ENCODE peak calls at places on chromosomes 3 and 15, in six cellular contexts. E is fibroblast of pulmonary artery, H is transverse colon, J is AG10803, R is heart right ventricle, N is dorsolateral prefrontal cortex. D is an unnamed sample.

GRCh38 chr15:81293728-81294500 is 30.0 kb downstream of the STARD5 start:
- DNase-seq in H (peak), J (no peak), R (no peak), N (no peak), E (no peak), D (no peak)

GRCh38 chr3:32406481-32407408 is 15.1 kb downstream of the CMTM7 start:
- DNase-seq in R (no peak), N (no peak), H (no peak), E (no peak), J (no peak), D (no peak)

GRCh38 chr3:194598771-194599557 is 34.3 kb downstream of the TMEM44 start:
- DNase-seq in E (peak), J (peak), H (no peak), R (no peak), N (no peak), D (peak)

GRCh38 chr15:98711810-98712209 is 63.5 kb downstream of the IGF1R start:
- DNase-seq in H (no peak), R (no peak), J (no peak), N (no peak), E (no peak), D (no peak)

GRCh38 chr15:78347586-78348543 is 7.7 kb downstream of the CRABP1 start:
- DNase-seq in J (no peak), E (no peak), H (no peak), R (no peak), N (no peak), D (no peak)

GRCh38 chr3:42544492-42545283 is 37.1 kb downstream of the SEC22C start:
- DNase-seq in E (peak), N (no peak), R (peak), J (no peak), H (peak), D (no peak)

GRCh38 chr15:28260722-28261121 is 61.3 kb downstream of the HERC2 start:
- DNase-seq in H (no peak), N (no peak), J (no peak), E (no peak), R (peak), D (no peak)

GRCh38 chr3:13598926-13599886 is 50.3 kb downstream of the FBLN2 start:
- DNase-seq in R (no peak), J (peak), N (no peak), E (peak), H (no peak), D (no peak)

GRCh38 chr3:54374214-54374855 is 252.0 kb downstream of the CACNA2D3 start:
- DNase-seq in R (no peak), E (peak), J (no peak), N (no peak), H (peak), D (no peak)

GRCh38 chr3:19898725-19899124 is 35.3 kb downstream of the EFHB start:
- DNase-seq in H (no peak), E (peak), N (no peak), R (no peak), J (peak), D (peak)

GRCh38 chr15:47326506-47326905 is 390.8 kb upstream of the SEMA6D start:
- DNase-seq in N (no peak), E (no peak), H (no peak), J (peak), R (no peak), D (no peak)

GRCh38 chr3:154678271-154678670 is 248.3 kb upstream of the GPR149 start:
- DNase-seq in J (no peak), H (no peak), R (no peak), E (no peak), N (no peak), D (no peak)

GRCh38 chr3:21839592-21839991 is 88.6 kb upstream of the ZNF385D start:
- DNase-seq in H (no peak), R (no peak), J (peak), N (no peak), E (peak), D (peak)

GRCh38 chr3:56681963-56682457 is 1.1 kb downstream of the TASOR start:
- DNase-seq in N (no peak), R (no peak), J (no peak), H (no peak), E (no peak), D (peak)

DNA sequence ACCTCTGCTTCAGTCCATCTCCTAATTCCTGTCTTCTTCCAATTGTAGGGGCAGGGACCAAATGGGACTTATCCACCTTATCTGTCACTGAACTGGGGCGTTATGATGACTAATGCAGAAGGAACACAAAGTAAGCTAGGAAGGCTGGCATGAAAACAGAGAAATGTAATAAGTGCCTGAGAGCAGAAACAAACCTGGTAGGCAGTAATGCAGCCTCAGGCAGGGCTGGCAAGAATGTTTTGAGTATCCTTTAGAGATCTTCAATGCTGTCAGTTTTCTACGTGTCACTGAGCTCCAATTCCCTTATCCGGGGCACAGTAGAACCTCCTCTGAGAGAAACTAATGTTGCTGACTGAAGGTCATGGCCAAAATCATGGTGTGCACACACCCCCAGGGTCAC is 246.2 kb upstream of the TBL1XR1 start:
- DNase-seq in N (no peak), H (no peak), R (no peak), E (peak), J (peak), D (no peak)
- H3K4me3 ChIP-seq in N (no peak), H (no peak), R (no peak), E (no peak), J (peak), D (no peak)

DNA sequence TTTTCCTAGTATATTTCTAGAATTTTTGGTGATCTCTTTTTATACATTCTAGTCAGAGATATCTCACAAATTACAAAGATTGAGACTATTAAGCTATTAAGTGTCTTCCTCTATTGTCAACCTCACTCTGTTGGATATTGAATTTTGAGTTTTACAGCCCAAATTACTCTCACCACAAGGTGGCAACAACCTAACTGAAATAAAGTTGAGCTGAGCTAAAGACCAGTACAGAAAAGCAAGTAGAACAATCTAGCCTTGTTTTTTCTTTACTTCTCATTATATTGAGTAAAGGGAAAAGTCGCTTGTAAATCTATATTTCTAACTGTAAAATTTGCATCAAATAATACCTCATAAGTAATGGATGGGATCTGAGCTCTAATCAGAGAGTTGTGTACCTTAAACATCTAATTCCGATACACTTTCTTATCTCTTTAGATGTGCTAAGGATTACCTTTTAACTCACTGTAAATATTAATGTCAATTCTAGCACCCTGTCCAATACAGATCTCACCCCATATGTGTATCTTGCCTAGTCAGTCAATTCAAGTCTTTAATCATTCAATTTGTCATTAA is 13.6 kb upstream of the COMMD2 start:
- DNase-seq in R (no peak), J (peak), E (peak), N (no peak), H (no peak), D (peak)
- TF ChIP-seq CTCF in R (peak), J (peak), E (peak), N (peak), H (peak), D (peak)

GRCh38 chr3:182760576-182761164 is 32.6 kb upstream of the ATP11B start:
- DNase-seq in R (no peak), H (peak), E (no peak), J (no peak), N (no peak), D (no peak)
- H3K4me3 ChIP-seq in R (no peak), H (no peak), E (no peak), J (no peak), N (no peak), D (no peak)

GRCh38 chr15:32700501-32701150 is 17.2 kb upstream of the GREM1 start:
- DNase-seq in N (no peak), E (no peak), J (no peak), H (peak), R (no peak), D (no peak)

GRCh38 chr15:32701863-32702262 is 15.9 kb upstream of the GREM1 start:
- DNase-seq in N (no peak), H (no peak), R (no peak), J (no peak), E (no peak), D (no peak)

GRCh38 chr15:32706704-32707103 is 11.1 kb upstream of the GREM1 start:
- DNase-seq in R (no peak), J (peak), H (no peak), E (no peak), N (no peak), D (no peak)

GRCh38 chr15:32705450-32705849 is 12.4 kb upstream of the GREM1 start:
- DNase-seq in R (no peak), H (no peak), N (no peak), E (no peak), J (no peak), D (no peak)

GRCh38 chr15:32704343-32705076 is 13.3 kb upstream of the GREM1 start:
- DNase-seq in H (no peak), J (peak), R (no peak), N (no peak), E (no peak), D (no peak)
- TF ChIP-seq CTCF in H (no peak), J (no peak), R (no peak), N (no peak), E (no peak), D (no peak)

GRCh38 chr3:37310666-37311050 is 136.3 kb upstream of the LRRFIP2 start:
- DNase-seq in R (no peak), E (peak), N (no peak), H (no peak), J (peak), D (no peak)
- H3K4me3 ChIP-seq in R (no peak), E (no peak), N (no peak), H (no peak), J (no peak), D (no peak)

GRCh38 chr15:31350771-31351170 is 24.1 kb downstream of the KLF13 start:
- DNase-seq in J (no peak), E (no peak), H (no peak), R (no peak), N (no peak), D (no peak)
- TF ChIP-seq CTCF in J (no peak), E (no peak), H (no peak), R (no peak), N (no peak), D (no peak)

D was measured in astrocyte of the cerebellum.